ENCODE peak calls at places on chromosomes 1 and 21, in five cellular contexts. Y is A549; G is activated CD8-positive, alpha-beta memory T cell treated with anti-CD3 and anti-CD28 coated beads, Interleukin-2, amount 10 ng/mL, durations not matched to agents 7 days and 5 days; X is tibial nerve; S is stimulated activated CD8-positive, alpha-beta memory T cell treated with anti-CD3 and anti-CD28 coated beads, Interleukin-2, amount 100 ng/mL, for 1 hour. Q is an unnamed sample.

GRCh38 chr21:25640671-25641292 is 1.7 kb downstream of the JAM2 start:
- DNase-seq in Y (no peak), G (no peak), X (no peak), S (no peak), Q (no peak)

GRCh38 chr1:109516872-109517271 is 7.3 kb upstream of the AMIGO1 start:
- DNase-seq in Y (no peak), G (no peak), X (no peak), S (no peak), Q (no peak)

GRCh38 chr1:10803971-10804820 is 7.8 kb upstream of the CASZ1 start:
- DNase-seq in Y (no peak), G (no peak), X (no peak), S (no peak), Q (no peak)

GRCh38 chr1:53378932-53379661 is 51.2 kb upstream of the LRP8 start:
- DNase-seq in Y (no peak), G (no peak), X (no peak), S (no peak), Q (no peak)

GRCh38 chr1:27011976-27012563 is 580 bp downstream of the TENT5B start:
- DNase-seq in Y (no peak), G (no peak), X (no peak), S (no peak), Q (no peak)

GRCh38 chr1:156295391-156295947 is at the start of gene GLMP:
- DNase-seq in Y (peak), G (peak), X (peak), S (peak), Q (no peak)

GRCh38 chr1:75791022-75791421 is 5.0 kb downstream of the RABGGTB start:
- DNase-seq in Y (no peak), G (no peak), X (no peak), S (no peak), Q (no peak)

GRCh38 chr1:110771245-110772022 is 96.7 kb upstream of the KCNA3 start:
- DNase-seq in Y (no peak), G (no peak), X (no peak), S (no peak), Q (no peak)

GRCh38 chr1:34885405-34886247 is 26.1 kb upstream of the SMIM12 start:
- DNase-seq in Y (peak), G (peak), X (no peak), S (no peak), Q (no peak)

GRCh38 chr21:33286600-33287456 is 20.7 kb downstream of the IL10RB start:
- DNase-seq in Y (peak), G (no peak), X (no peak), S (no peak), Q (no peak)